ENCODE peak calls at places on chromosome 1, in six cellular contexts. One of them, this sample, is unnamed.

GRCh38 chr1:27960762-27961645 is 1.2 kb downstream of the XKR8 start:
- DNase-seq in neuronal stem cell: no peak
- DNase-seq in H9: no peak
- DNase-seq in IMR-90: no peak
- DNase-seq in mesendoderm: no peak
- DNase-seq in H1: no peak
- DNase-seq in this sample: peak

GRCh38 chr1:201559679-201560162 is 20.8 kb downstream of the NAV1 start:
- DNase-seq in neuronal stem cell: peak
- DNase-seq in H9: peak
- DNase-seq in IMR-90: peak
- DNase-seq in mesendoderm: peak
- DNase-seq in H1: peak
- DNase-seq in this sample: peak

GRCh38 chr1:46517010-46517600 is 27.5 kb downstream of the DMBX1 start:
- DNase-seq in neuronal stem cell: peak
- DNase-seq in H9: peak
- DNase-seq in IMR-90: no peak
- DNase-seq in mesendoderm: peak
- DNase-seq in H1: peak
- DNase-seq in this sample: no peak

GRCh38 chr1:168918860-168919741 is 187.4 kb upstream of the ATP1B1 start:
- DNase-seq in neuronal stem cell: peak
- DNase-seq in H9: no peak
- DNase-seq in IMR-90: no peak
- DNase-seq in mesendoderm: peak
- DNase-seq in H1: peak
- DNase-seq in this sample: no peak

GRCh38 chr1:74199504-74199903 is 1.5 kb downstream of the FPGT start:
- DNase-seq in neuronal stem cell: no peak
- DNase-seq in H9: no peak
- DNase-seq in IMR-90: no peak
- DNase-seq in mesendoderm: no peak
- DNase-seq in H1: no peak
- DNase-seq in this sample: no peak

GRCh38 chr1:179083031-179083345 is 1.1 kb downstream of the TOR3A start:
- DNase-seq in neuronal stem cell: no peak
- DNase-seq in H9: no peak
- DNase-seq in IMR-90: peak
- DNase-seq in mesendoderm: peak
- DNase-seq in H1: no peak
- DNase-seq in this sample: peak

GRCh38 chr1:193322218-193322617 is 135.8 kb upstream of the B3GALT2 start:
- DNase-seq in neuronal stem cell: no peak
- DNase-seq in H9: no peak
- DNase-seq in IMR-90: peak
- DNase-seq in mesendoderm: peak
- DNase-seq in H1: no peak
- DNase-seq in this sample: peak

GRCh38 chr1:228018125-228018398 is 11.3 kb downstream of the WNT3A start:
- DNase-seq in neuronal stem cell: no peak
- DNase-seq in H9: no peak
- DNase-seq in IMR-90: no peak
- DNase-seq in mesendoderm: no peak
- DNase-seq in H1: no peak
- DNase-seq in this sample: no peak

GRCh38 chr1:37602750-37603694 is 7.3 kb upstream of the GNL2 start:
- DNase-seq in neuronal stem cell: peak
- DNase-seq in H9: peak
- DNase-seq in IMR-90: peak
- DNase-seq in mesendoderm: peak
- DNase-seq in H1: no peak
- DNase-seq in this sample: peak

GRCh38 chr1:58815069-58815679 is 31.3 kb upstream of the JUN start:
- DNase-seq in neuronal stem cell: peak
- DNase-seq in H9: peak
- DNase-seq in IMR-90: peak
- DNase-seq in mesendoderm: peak
- DNase-seq in H1: peak
- DNase-seq in this sample: peak

GRCh38 chr1:53500184-53501064 is 41.2 kb downstream of the DMRTB1 start:
- DNase-seq in neuronal stem cell: no peak
- DNase-seq in H9: no peak
- DNase-seq in IMR-90: no peak
- DNase-seq in mesendoderm: no peak
- DNase-seq in H1: no peak
- DNase-seq in this sample: peak

GRCh38 chr1:161082996-161083742 is 6.2 kb downstream of the NECTIN4 start:
- DNase-seq in neuronal stem cell: no peak
- DNase-seq in H9: no peak
- DNase-seq in IMR-90: peak
- DNase-seq in mesendoderm: peak
- DNase-seq in H1: no peak
- DNase-seq in this sample: peak

DNA sequence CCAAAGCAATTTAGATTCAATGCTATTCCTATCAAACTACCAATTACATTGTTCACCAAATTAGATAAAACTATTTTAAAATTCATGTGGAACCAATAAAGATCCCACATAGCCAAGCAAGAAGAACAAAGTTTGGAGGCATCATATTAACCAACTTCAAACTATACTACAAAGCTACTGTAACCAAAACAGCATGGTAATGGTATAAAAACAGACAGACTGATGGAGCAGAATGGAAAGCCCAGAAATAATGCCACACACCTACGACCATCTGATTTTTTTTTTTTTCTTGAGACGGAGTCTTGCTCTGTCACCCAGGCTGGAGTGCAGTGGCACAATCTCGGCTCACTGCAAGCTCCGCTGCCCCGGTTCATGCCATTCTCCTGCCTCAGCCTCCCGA is 7.1 kb downstream of the ZNF124 start:
- DNase-seq in neuronal stem cell: no peak
- DNase-seq in H9: no peak
- DNase-seq in IMR-90: no peak
- DNase-seq in mesendoderm: no peak
- DNase-seq in H1: no peak
- DNase-seq in this sample: no peak
- H3K4ac ChIP-seq in neuronal stem cell: no peak
- H3K4ac ChIP-seq in H9: no peak
- H3K4ac ChIP-seq in IMR-90: no peak
- H3K4ac ChIP-seq in mesendoderm: no peak
- H3K4ac ChIP-seq in H1: no peak
- H3K4ac ChIP-seq in this sample: no peak

DNA sequence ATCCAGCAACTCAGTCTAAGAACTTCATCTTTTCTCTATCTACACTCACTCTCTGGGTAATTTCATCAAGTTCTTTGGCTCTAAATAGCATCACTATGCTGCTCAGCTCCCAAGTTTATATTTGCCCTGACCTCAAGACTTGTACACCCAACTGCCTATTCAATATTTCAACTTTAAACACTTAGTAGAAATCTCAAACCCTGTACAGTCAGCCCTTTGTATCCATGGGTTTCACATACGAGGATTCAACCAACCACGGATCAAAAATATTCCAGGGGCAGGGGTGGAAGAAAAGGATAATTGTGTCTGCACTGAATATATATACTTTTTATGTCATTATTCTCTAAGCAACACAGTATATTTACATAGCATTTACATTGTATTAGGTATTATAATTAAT is 13.9 kb downstream of the ASH1L start:
- DNase-seq in neuronal stem cell: no peak
- DNase-seq in H9: no peak
- DNase-seq in IMR-90: no peak
- DNase-seq in mesendoderm: no peak
- DNase-seq in H1: no peak
- DNase-seq in this sample: no peak
- H3K4ac ChIP-seq in neuronal stem cell: no peak
- H3K4ac ChIP-seq in H9: no peak
- H3K4ac ChIP-seq in IMR-90: no peak
- H3K4ac ChIP-seq in mesendoderm: no peak
- H3K4ac ChIP-seq in H1: no peak
- H3K4ac ChIP-seq in this sample: no peak

DNA sequence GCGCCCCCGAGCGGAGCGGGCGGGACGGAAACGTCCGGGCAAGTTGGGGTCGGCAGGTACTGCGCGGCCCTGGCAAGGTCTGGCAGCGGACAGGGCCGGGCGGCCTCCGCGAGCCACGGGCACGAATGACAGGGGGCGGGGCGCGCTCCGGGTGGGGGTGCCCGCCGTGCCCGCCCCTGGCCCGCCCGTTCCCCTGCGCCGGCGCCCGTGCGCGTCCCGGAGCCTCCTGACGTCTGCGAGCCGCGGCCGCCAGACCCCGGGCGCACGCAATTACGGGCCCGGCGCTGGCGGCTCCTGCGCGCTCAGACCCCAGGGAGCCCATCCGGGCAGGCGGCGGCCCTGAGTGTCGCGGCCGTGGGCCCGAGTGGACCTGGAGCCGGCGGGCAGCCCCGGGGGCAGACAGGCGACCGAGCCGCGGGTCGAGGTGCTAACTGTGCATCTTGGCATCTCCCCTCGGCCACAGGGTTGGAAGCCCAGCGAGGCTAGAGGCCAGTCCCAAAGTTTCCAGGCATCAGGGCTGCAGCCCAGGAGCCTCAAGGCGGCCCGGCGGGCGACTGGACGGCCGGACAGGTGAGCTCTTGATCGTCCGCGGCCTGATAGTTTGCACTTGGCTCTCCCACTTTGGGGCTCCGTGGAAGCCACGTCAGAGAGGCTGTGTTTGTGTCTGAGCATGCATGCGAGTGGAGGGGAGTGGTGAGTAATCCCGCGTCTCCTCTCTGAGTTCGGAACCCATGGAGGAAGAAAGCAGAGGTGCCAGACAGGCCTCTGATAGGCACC is 933 bp downstream of the MIB2 start:
- DNase-seq in neuronal stem cell: no peak
- DNase-seq in H9: peak
- DNase-seq in IMR-90: peak
- DNase-seq in mesendoderm: no peak
- DNase-seq in H1: no peak
- DNase-seq in this sample: peak
- H3K4ac ChIP-seq in neuronal stem cell: no peak
- H3K4ac ChIP-seq in H9: no peak
- H3K4ac ChIP-seq in IMR-90: peak
- H3K4ac ChIP-seq in mesendoderm: no peak
- H3K4ac ChIP-seq in H1: no peak
- H3K4ac ChIP-seq in this sample: no peak

DNA sequence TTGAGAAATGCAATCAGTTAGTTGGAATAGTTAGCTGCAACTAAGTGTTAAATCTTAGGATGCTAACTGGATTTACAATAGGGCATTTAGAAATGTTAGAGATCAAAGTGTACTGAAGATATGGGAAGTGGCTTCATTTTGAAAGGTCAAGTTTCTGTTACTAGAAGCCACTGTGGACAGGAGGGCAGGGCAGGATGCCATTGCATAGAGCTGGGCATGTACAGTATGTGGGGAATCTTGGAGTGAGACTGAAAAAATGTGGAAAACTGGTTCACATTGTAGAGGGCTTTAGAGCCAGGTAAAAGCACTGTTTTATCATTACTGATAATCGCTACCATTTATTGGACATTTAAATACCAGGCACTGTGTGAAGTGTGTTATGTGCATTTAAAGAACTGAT is 31.0 kb downstream of the ARID1A start:
- DNase-seq in neuronal stem cell: no peak
- DNase-seq in H9: no peak
- DNase-seq in IMR-90: no peak
- DNase-seq in mesendoderm: no peak
- DNase-seq in H1: no peak
- DNase-seq in this sample: no peak
- H3K4ac ChIP-seq in neuronal stem cell: no peak
- H3K4ac ChIP-seq in H9: no peak
- H3K4ac ChIP-seq in IMR-90: no peak
- H3K4ac ChIP-seq in mesendoderm: no peak
- H3K4ac ChIP-seq in H1: no peak
- H3K4ac ChIP-seq in this sample: no peak

DNA sequence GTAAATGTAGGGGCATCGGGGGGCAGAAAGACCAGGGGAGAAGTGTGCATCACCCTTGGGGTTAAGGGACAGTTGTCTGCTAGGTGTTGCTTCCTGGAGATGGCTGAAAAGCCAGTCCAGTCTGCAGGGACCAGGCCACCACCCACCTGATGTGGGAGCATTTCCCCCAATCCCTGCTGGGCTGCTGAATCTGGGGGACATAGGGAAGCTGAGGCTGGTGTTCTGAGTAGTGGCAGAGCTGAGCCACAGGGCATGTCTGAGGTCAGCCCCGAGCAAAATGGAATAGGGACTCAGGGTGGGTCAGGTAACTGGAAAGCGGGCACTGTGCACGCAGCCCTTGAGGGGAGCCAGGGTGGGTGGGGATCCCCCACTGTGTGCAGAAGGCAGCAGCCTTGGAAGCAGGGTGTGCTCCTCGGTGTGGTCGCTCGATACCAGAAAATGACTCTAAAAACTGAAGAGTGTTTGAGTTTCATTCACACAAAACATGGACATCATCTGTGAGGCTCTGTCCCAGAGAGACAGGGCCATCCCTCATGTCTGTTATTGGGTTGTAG is 2.4 kb upstream of the CCNL2 start:
- DNase-seq in neuronal stem cell: no peak
- DNase-seq in H9: no peak
- DNase-seq in IMR-90: no peak
- DNase-seq in mesendoderm: no peak
- DNase-seq in H1: no peak
- DNase-seq in this sample: no peak
- H3K4ac ChIP-seq in neuronal stem cell: no peak
- H3K4ac ChIP-seq in H9: no peak
- H3K4ac ChIP-seq in IMR-90: no peak
- H3K4ac ChIP-seq in mesendoderm: no peak
- H3K4ac ChIP-seq in H1: no peak
- H3K4ac ChIP-seq in this sample: no peak

GRCh38 chr1:116372651-116373444 is at the start of gene ATP1A1:
- DNase-seq in neuronal stem cell: peak
- DNase-seq in H9: peak
- DNase-seq in IMR-90: peak
- DNase-seq in mesendoderm: peak
- DNase-seq in H1: peak
- DNase-seq in this sample: peak

GRCh38 chr1:116374340-116375164 is 1.5 kb downstream of the ATP1A1 start:
- DNase-seq in neuronal stem cell: no peak
- DNase-seq in H9: peak
- DNase-seq in IMR-90: no peak
- DNase-seq in mesendoderm: peak
- DNase-seq in H1: no peak
- DNase-seq in this sample: peak

GRCh38 chr1:116375165-116375883 is 2.3 kb downstream of the ATP1A1 start:
- DNase-seq in neuronal stem cell: no peak
- DNase-seq in H9: no peak
- DNase-seq in IMR-90: no peak
- DNase-seq in mesendoderm: no peak
- DNase-seq in H1: no peak
- DNase-seq in this sample: peak

GRCh38 chr1:116372186-116372585 is 858 bp upstream of the ATP1A1 start:
- DNase-seq in neuronal stem cell: no peak
- DNase-seq in H9: peak
- DNase-seq in IMR-90: no peak
- DNase-seq in mesendoderm: peak
- DNase-seq in H1: no peak
- DNase-seq in this sample: no peak

GRCh38 chr1:116373451-116374339 is 651 bp downstream of the ATP1A1 start:
- DNase-seq in neuronal stem cell: peak
- DNase-seq in H9: peak
- DNase-seq in IMR-90: peak
- DNase-seq in mesendoderm: peak
- DNase-seq in H1: no peak
- DNase-seq in this sample: peak
- H3K4ac ChIP-seq in neuronal stem cell: no peak
- H3K4ac ChIP-seq in H9: no peak
- H3K4ac ChIP-seq in IMR-90: peak
- H3K4ac ChIP-seq in mesendoderm: peak
- H3K4ac ChIP-seq in H1: no peak
- H3K4ac ChIP-seq in this sample: peak